ENCODE peak calls at places on chromosomes 13 and 19, in five cellular contexts. G is GM12878, V is K562, T is H1, I is SK-N-SH. P is an unnamed sample.

GRCh38 chr19:8017808-8018207 is 12.4 kb upstream of the ELAVL1 start:
- DNase-seq in I (no peak), G (no peak), V (peak), T (no peak), P (peak)

GRCh38 chr13:98873377-98874028 is 104.4 kb downstream of the DOCK9 start:
- DNase-seq in I (no peak), T (no peak), G (no peak), V (peak), P (no peak)

GRCh38 chr13:111114362-111115050 is 604 bp upstream of the ARHGEF7 start:
- DNase-seq in G (no peak), T (no peak), I (peak), V (no peak), P (peak)

GRCh38 chr13:41763772-41764171 is 197.1 kb downstream of the VWA8 start:
- DNase-seq in G (no peak), V (peak), T (no peak), I (no peak), P (no peak)

GRCh38 chr19:38199340-38199739 is 24.7 kb downstream of the DPF1 start:
- DNase-seq in I (no peak), V (peak), T (no peak), G (no peak), P (no peak)

GRCh38 chr19:14019100-14019499 is 8.8 kb upstream of the RLN3 start:
- DNase-seq in T (no peak), V (no peak), I (no peak), G (no peak), P (no peak)

GRCh38 chr19:20558011-20558410 is 7.6 kb downstream of the ZNF737 start:
- DNase-seq in I (no peak), T (peak), V (no peak), G (no peak), P (no peak)

GRCh38 chr13:80463673-80464352 is 122.9 kb upstream of the SPRY2 start:
- DNase-seq in V (no peak), G (no peak), T (no peak), I (no peak), P (no peak)

GRCh38 chr13:51945149-51945548 is 66.1 kb downstream of the ATP7B start:
- DNase-seq in T (no peak), I (no peak), G (no peak), V (no peak), P (no peak)

GRCh38 chr19:5533257-5533656 is 34.5 kb downstream of the TINCR start:
- DNase-seq in G (no peak), V (no peak), I (no peak), T (no peak), P (no peak)

GRCh38 chr19:5539431-5539833 is 28.3 kb downstream of the TINCR start:
- DNase-seq in I (peak), T (peak), V (no peak), G (no peak), P (no peak)

GRCh38 chr19:5534787-5535586 is 32.8 kb downstream of the TINCR start:
- DNase-seq in V (peak), G (no peak), T (peak), I (peak), P (no peak)

GRCh38 chr19:5537870-5538269 is 29.9 kb downstream of the TINCR start:
- DNase-seq in V (no peak), I (no peak), T (no peak), G (no peak), P (no peak)

GRCh38 chr19:5536337-5536894 is 31.3 kb downstream of the TINCR start:
- DNase-seq in I (peak), T (peak), V (peak), G (no peak), P (no peak)
- TF ChIP-seq POLR2AphosphoS5 in I (no peak), T (peak), V (no peak), G (no peak), P (no peak)

DNA sequence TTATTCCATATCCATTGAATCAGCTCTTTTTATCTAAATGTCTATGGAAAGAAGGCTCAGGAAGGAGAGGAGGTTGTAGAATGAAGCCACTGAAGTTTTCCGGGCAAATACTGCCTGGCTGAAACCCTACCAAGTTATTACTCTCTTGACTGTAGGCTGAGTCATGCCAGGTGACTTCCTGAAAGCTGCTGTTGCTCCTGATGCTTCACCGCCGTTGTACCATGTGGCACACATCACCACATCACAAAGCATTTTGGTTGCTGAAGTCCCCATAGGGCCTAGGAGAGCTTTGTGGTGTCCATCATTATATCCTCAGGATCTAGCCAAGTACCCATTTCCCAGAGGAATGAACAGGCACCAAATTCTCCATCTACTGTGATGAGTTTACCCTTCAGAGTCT is 11.1 kb upstream of the TDRD12 start:
- DNase-seq in G (no peak), V (no peak), T (no peak), I (no peak), P (no peak)
- TF ChIP-seq GABPA in G (no peak), V (no peak), T (no peak), I (no peak), P (no peak)

DNA sequence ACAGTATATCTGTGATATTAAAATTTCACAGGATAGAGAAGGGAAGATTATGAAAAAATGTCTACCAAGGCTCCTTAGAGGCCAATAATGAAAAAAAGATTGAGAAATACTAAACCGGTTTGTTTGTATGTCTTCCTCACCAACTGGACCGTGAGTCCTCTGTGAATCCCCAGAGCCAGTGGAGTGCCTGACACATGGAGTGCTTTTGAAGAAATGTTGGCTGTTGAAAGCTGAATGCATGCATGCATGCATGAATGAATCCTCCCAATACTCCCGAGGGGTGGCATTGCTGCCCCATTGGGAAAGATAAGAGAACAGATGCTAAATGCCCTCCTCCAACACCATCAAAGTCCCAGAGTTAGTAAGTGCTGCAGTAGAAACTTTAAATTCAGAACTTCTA is 152.7 kb upstream of the SERP2 start:
- DNase-seq in T (no peak), V (no peak), G (no peak), I (no peak), P (no peak)
- TF ChIP-seq POLR2AphosphoS5 in T (no peak), V (no peak), G (no peak), I (no peak), P (no peak)

DNA sequence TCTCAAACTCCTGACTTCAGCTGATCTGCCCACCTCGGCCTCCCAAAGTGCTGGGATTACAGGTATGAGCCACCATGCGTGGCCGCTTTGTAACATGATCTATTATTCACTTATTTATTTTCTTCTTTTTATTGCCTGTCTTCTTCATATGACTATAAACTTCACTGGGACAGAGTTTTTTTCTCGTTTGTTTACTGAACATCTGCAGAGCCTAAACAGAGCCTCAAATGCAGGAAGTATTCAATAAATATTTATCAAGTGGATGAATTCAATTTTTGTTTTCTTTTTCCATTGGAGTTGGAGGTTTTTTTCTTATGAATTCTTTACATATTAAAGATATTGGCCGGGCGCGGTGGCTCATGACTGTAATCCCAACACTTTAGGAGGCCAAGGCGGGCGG is 54.7 kb downstream of the SKA3 start:
- DNase-seq in T (no peak), V (no peak), G (no peak), I (no peak), P (no peak)
- TF ChIP-seq GABPA in T (no peak), V (no peak), G (no peak), I (no peak), P (no peak)

GRCh38 chr13:44577236-44578063 is 1.3 kb upstream of the TSC22D1 start:
- DNase-seq in I (peak), G (peak), T (peak), V (peak), P (peak)
- TF ChIP-seq POLR2AphosphoS5 in I (peak), G (peak), T (peak), V (no peak), P (no peak)

GRCh38 chr19:43584484-43584883 is 8.9 kb downstream of the PINLYP start:
- DNase-seq in G (no peak), I (no peak), T (no peak), V (no peak), P (no peak)
- TF ChIP-seq GABPA in G (no peak), I (no peak), T (no peak), V (no peak), P (no peak)

P was measured in HL-60.